ENCODE peak calls at places on chromosome 15, in ten cellular contexts. One of them, this sample, is unnamed. For H3K4me1, the result is how much of the 10 kb centered on the place peaks cover.

GRCh38 chr15:92638291-92638708 is 17.3 kb downstream of the FAM174B start:
- DNase-seq in heart left ventricle: no peak
- DNase-seq in left ventricle myocardium inferior: no peak
- DNase-seq in colonic mucosa: no peak
- DNase-seq in hepatocyte: peak
- DNase-seq in neuronal stem cell: no peak
- DNase-seq in mammary epithelial cell: no peak
- DNase-seq in sigmoid colon: no peak
- DNase-seq in stomach: peak
- DNase-seq in upper lobe of left lung: peak
- DNase-seq in this sample: peak

GRCh38 chr15:81106560-81106959 is 27.5 kb upstream of the CFAP161 start:
- DNase-seq in neuronal stem cell: peak
- DNase-seq in colonic mucosa: peak
- DNase-seq in hepatocyte: peak
- DNase-seq in upper lobe of left lung: peak
- DNase-seq in mammary epithelial cell: peak
- DNase-seq in sigmoid colon: no peak
- DNase-seq in left ventricle myocardium inferior: no peak
- DNase-seq in stomach: peak
- DNase-seq in heart left ventricle: no peak
- DNase-seq in this sample: peak

GRCh38 chr15:39631357-39631756 is 50.5 kb downstream of the THBS1 start:
- DNase-seq in mammary epithelial cell: peak
- DNase-seq in neuronal stem cell: no peak
- DNase-seq in colonic mucosa: no peak
- DNase-seq in upper lobe of left lung: no peak
- DNase-seq in left ventricle myocardium inferior: no peak
- DNase-seq in heart left ventricle: no peak
- DNase-seq in hepatocyte: no peak
- DNase-seq in stomach: no peak
- DNase-seq in sigmoid colon: no peak
- DNase-seq in this sample: no peak

GRCh38 chr15:25532269-25532668 is 93.4 kb upstream of the UBE3A start:
- DNase-seq in mammary epithelial cell: no peak
- DNase-seq in neuronal stem cell: no peak
- DNase-seq in upper lobe of left lung: no peak
- DNase-seq in heart left ventricle: no peak
- DNase-seq in stomach: no peak
- DNase-seq in left ventricle myocardium inferior: no peak
- DNase-seq in hepatocyte: no peak
- DNase-seq in sigmoid colon: no peak
- DNase-seq in colonic mucosa: no peak
- DNase-seq in this sample: no peak

GRCh38 chr15:82122754-82123400 is 77.1 kb upstream of the MEX3B start:
- DNase-seq in left ventricle myocardium inferior: no peak
- DNase-seq in stomach: peak
- DNase-seq in upper lobe of left lung: no peak
- DNase-seq in colonic mucosa: no peak
- DNase-seq in mammary epithelial cell: peak
- DNase-seq in neuronal stem cell: no peak
- DNase-seq in heart left ventricle: no peak
- DNase-seq in hepatocyte: peak
- DNase-seq in sigmoid colon: peak
- DNase-seq in this sample: peak

GRCh38 chr15:29822685-29823459 is 604 bp upstream of the TJP1 start:
- DNase-seq in heart left ventricle: peak
- DNase-seq in mammary epithelial cell: peak
- DNase-seq in sigmoid colon: peak
- DNase-seq in neuronal stem cell: no peak
- DNase-seq in hepatocyte: peak
- DNase-seq in upper lobe of left lung: peak
- DNase-seq in stomach: peak
- DNase-seq in left ventricle myocardium inferior: peak
- DNase-seq in colonic mucosa: peak
- DNase-seq in this sample: peak

GRCh38 chr15:87863152-87863551 is 393.4 kb downstream of the NTRK3 start:
- DNase-seq in hepatocyte: peak
- DNase-seq in mammary epithelial cell: no peak
- DNase-seq in left ventricle myocardium inferior: no peak
- DNase-seq in upper lobe of left lung: no peak
- DNase-seq in stomach: no peak
- DNase-seq in heart left ventricle: no peak
- DNase-seq in colonic mucosa: no peak
- DNase-seq in neuronal stem cell: peak
- DNase-seq in sigmoid colon: no peak
- DNase-seq in this sample: no peak

GRCh38 chr15:32881528-32881927 is 163.7 kb downstream of the GREM1 start:
- DNase-seq in hepatocyte: no peak
- DNase-seq in sigmoid colon: no peak
- DNase-seq in left ventricle myocardium inferior: no peak
- DNase-seq in heart left ventricle: no peak
- DNase-seq in colonic mucosa: no peak
- DNase-seq in upper lobe of left lung: no peak
- DNase-seq in stomach: no peak
- DNase-seq in neuronal stem cell: no peak
- DNase-seq in mammary epithelial cell: no peak
- DNase-seq in this sample: no peak

DNA sequence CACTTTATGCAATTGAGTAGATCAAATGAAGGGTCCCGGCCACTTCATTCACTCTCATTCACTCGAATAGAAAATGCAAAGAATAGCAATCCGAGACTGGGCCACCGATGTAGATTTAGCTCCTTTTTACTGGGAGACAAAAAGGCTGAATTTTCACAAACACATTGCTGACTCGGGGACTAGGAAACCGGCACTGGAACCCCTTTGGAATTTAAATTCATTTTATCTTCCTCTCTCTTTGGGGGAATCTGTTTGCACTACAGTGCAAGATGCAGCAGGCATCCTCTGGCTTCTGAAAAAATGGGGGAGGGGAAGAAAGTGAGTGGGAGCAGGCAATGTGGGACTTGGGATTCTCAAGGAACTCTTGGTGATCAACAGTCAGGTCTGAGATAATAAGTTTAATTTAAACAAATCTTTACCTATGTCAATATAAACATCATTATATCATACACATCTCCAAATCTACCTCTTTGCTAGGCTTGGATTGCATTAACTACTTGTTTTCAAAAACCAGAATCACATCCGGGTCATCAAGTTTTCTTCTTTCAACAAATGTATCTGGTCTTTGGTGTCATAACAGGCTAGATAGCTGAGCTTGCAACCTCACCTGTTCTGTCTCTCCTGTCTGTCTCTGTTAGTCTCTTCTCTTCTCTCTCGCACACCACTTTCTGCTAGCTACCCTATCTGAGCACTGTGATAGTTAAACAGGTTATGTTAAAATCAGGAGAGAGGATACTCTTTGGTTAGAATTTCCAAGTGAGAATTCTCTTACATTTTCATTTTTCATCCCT is 6.6 kb downstream of the FOXB1 start:
- DNase-seq in hepatocyte: no peak
- DNase-seq in upper lobe of left lung: no peak
- DNase-seq in left ventricle myocardium inferior: no peak
- DNase-seq in neuronal stem cell: peak
- DNase-seq in sigmoid colon: no peak
- DNase-seq in heart left ventricle: no peak
- DNase-seq in mammary epithelial cell: no peak
- DNase-seq in stomach: no peak
- DNase-seq in colonic mucosa: no peak
- DNase-seq in this sample: no peak
- H3K4me1 ChIP-seq in hepatocyte: under half
- H3K4me1 ChIP-seq in upper lobe of left lung: under half
- H3K4me1 ChIP-seq in left ventricle myocardium inferior: under half
- H3K4me1 ChIP-seq in neuronal stem cell: under half
- H3K4me1 ChIP-seq in sigmoid colon: under half
- H3K4me1 ChIP-seq in heart left ventricle: under half
- H3K4me1 ChIP-seq in mammary epithelial cell: under half
- H3K4me1 ChIP-seq in stomach: under half
- H3K4me1 ChIP-seq in colonic mucosa: under half
- H3K4me1 ChIP-seq in this sample: under half

DNA sequence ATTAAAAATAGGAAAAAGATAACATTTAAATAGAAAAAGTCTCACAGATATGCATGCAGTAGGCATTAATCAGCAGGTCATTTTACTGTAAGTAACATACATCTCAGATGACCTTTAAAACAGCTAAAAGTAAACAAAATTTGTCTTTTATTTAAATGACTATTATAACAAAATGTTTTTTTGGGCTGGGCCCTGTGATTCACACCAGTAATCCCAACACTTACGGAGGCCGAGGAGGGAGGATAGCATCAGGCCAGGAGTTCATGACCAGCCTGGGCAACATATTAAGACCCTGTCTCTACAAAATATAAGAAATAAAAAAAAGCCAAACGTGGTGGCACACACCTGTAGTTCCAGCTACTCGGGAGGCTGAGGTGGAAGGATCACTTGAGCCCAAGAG is 14.8 kb downstream of the IQGAP1 start:
- DNase-seq in neuronal stem cell: no peak
- DNase-seq in left ventricle myocardium inferior: no peak
- DNase-seq in stomach: no peak
- DNase-seq in mammary epithelial cell: no peak
- DNase-seq in colonic mucosa: peak
- DNase-seq in hepatocyte: no peak
- DNase-seq in heart left ventricle: no peak
- DNase-seq in sigmoid colon: no peak
- DNase-seq in upper lobe of left lung: no peak
- DNase-seq in this sample: no peak
- H3K27ac ChIP-seq in neuronal stem cell: no peak
- H3K27ac ChIP-seq in left ventricle myocardium inferior: peak
- H3K27ac ChIP-seq in stomach: peak
- H3K27ac ChIP-seq in mammary epithelial cell: peak
- H3K27ac ChIP-seq in colonic mucosa: peak
- H3K27ac ChIP-seq in hepatocyte: peak
- H3K27ac ChIP-seq in heart left ventricle: peak
- H3K27ac ChIP-seq in sigmoid colon: peak
- H3K27ac ChIP-seq in upper lobe of left lung: peak
- H3K27ac ChIP-seq in this sample: no peak

DNA sequence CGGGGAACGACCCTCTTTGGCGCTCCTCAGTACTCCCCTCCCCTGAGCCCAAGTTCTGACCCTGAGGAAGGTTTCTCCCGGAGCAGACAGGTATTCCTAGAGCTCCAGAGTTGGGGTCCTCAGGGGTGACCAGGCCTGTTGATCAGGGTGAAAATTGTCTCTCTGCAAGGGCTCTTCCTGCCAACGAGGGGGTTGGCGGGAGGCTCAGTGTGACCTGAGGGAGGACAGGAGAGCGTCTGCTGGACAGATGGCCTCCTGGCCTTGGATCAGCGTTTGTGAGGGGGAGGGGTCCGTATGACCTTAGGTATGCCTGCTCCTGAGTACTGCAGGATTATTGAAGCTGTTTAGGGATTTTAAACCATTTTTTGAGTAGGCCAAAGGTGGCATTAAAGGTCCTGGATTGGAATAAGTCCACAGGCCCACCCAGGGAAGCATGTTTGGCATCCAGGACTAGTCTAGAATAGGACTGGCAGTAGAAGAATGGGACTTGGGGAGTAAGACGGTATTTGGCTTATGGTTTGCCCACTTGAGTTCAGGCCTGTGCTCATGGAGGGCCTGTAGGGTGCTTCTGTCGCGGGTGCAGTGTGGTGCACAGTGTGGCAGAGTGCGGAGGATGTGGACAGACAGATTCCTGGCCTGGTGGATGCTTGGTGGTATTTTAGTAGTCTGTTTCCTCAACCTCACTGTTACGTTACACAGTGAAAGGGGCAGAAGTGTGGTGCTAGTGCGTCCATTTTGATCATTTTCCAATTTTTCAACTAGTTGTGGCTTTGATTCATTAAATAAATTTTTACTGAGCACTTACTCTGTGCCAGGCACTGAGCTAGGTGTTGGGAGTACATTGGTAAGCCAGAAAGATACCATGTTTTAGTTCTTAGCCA is 959 bp downstream of the ZNF592 start:
- DNase-seq in colonic mucosa: peak
- DNase-seq in stomach: peak
- DNase-seq in left ventricle myocardium inferior: peak
- DNase-seq in heart left ventricle: peak
- DNase-seq in sigmoid colon: peak
- DNase-seq in mammary epithelial cell: peak
- DNase-seq in neuronal stem cell: peak
- DNase-seq in hepatocyte: peak
- DNase-seq in upper lobe of left lung: peak
- DNase-seq in this sample: peak
- H3K4me1 ChIP-seq in colonic mucosa: under half
- H3K4me1 ChIP-seq in stomach: half or more
- H3K4me1 ChIP-seq in left ventricle myocardium inferior: half or more
- H3K4me1 ChIP-seq in heart left ventricle: under half
- H3K4me1 ChIP-seq in sigmoid colon: under half
- H3K4me1 ChIP-seq in mammary epithelial cell: under half
- H3K4me1 ChIP-seq in neuronal stem cell: under half
- H3K4me1 ChIP-seq in hepatocyte: under half
- H3K4me1 ChIP-seq in upper lobe of left lung: half or more
- H3K4me1 ChIP-seq in this sample: under half

GRCh38 chr15:56739474-56739873 is 6.2 kb upstream of the ZNF280D start:
- DNase-seq in neuronal stem cell: no peak
- DNase-seq in heart left ventricle: no peak
- DNase-seq in upper lobe of left lung: no peak
- DNase-seq in hepatocyte: no peak
- DNase-seq in mammary epithelial cell: no peak
- DNase-seq in left ventricle myocardium inferior: no peak
- DNase-seq in stomach: no peak
- DNase-seq in colonic mucosa: no peak
- DNase-seq in sigmoid colon: no peak
- DNase-seq in this sample: no peak

GRCh38 chr15:56735589-56735988 is 2.3 kb upstream of the ZNF280D start:
- DNase-seq in neuronal stem cell: no peak
- DNase-seq in stomach: no peak
- DNase-seq in heart left ventricle: no peak
- DNase-seq in left ventricle myocardium inferior: no peak
- DNase-seq in sigmoid colon: no peak
- DNase-seq in colonic mucosa: no peak
- DNase-seq in upper lobe of left lung: no peak
- DNase-seq in mammary epithelial cell: no peak
- DNase-seq in hepatocyte: no peak
- DNase-seq in this sample: no peak

GRCh38 chr15:56736881-56737707 is 3.8 kb upstream of the ZNF280D start:
- DNase-seq in stomach: no peak
- DNase-seq in hepatocyte: no peak
- DNase-seq in colonic mucosa: no peak
- DNase-seq in upper lobe of left lung: no peak
- DNase-seq in heart left ventricle: no peak
- DNase-seq in neuronal stem cell: no peak
- DNase-seq in left ventricle myocardium inferior: no peak
- DNase-seq in mammary epithelial cell: no peak
- DNase-seq in sigmoid colon: no peak
- DNase-seq in this sample: no peak

GRCh38 chr15:56736308-56736707 is 3.0 kb upstream of the ZNF280D start:
- DNase-seq in mammary epithelial cell: peak
- DNase-seq in left ventricle myocardium inferior: no peak
- DNase-seq in stomach: no peak
- DNase-seq in hepatocyte: no peak
- DNase-seq in colonic mucosa: no peak
- DNase-seq in sigmoid colon: no peak
- DNase-seq in neuronal stem cell: no peak
- DNase-seq in upper lobe of left lung: no peak
- DNase-seq in heart left ventricle: no peak
- DNase-seq in this sample: no peak

DNA sequence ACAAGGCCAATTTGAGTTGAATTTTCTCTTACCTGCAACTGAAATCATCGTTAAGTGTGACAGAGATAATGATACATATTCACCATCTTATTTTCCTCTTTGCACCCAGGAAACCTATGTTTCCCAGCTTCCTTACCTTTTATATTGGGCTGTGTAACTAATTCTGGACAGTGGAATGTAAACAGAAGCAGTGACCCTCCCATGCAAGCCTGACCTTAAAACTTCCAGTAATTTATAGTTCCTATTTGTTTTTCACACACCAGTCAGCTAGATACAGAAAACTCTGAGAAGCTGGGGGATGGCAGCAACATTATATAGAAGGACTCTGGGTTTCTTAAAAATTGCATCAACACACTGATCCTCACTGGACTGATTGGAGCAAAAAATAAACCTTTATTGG is 4.5 kb upstream of the ZNF280D start:
- DNase-seq in sigmoid colon: no peak
- DNase-seq in upper lobe of left lung: no peak
- DNase-seq in neuronal stem cell: no peak
- DNase-seq in left ventricle myocardium inferior: no peak
- DNase-seq in heart left ventricle: no peak
- DNase-seq in stomach: no peak
- DNase-seq in colonic mucosa: no peak
- DNase-seq in hepatocyte: no peak
- DNase-seq in mammary epithelial cell: no peak
- DNase-seq in this sample: no peak
- H3K27ac ChIP-seq in sigmoid colon: no peak
- H3K27ac ChIP-seq in upper lobe of left lung: peak
- H3K27ac ChIP-seq in neuronal stem cell: no peak
- H3K27ac ChIP-seq in left ventricle myocardium inferior: no peak
- H3K27ac ChIP-seq in heart left ventricle: peak
- H3K27ac ChIP-seq in stomach: peak
- H3K27ac ChIP-seq in colonic mucosa: no peak
- H3K27ac ChIP-seq in hepatocyte: no peak
- H3K27ac ChIP-seq in mammary epithelial cell: no peak
- H3K27ac ChIP-seq in this sample: no peak